ENCODE peak calls at places on chromosome 9, in nine cellular contexts. D, P, N, I, B, Z, F, W and Y are unnamed samples.

GRCh38 chr9:88775037-88775471 is 216.2 kb upstream of the S1PR3 start:
- DNase-seq in D (no peak), P (no peak), N (peak), I (peak), B (peak), Z (no peak), F (no peak), W (no peak), Y (no peak)

GRCh38 chr9:32350682-32351081 is 33.8 kb upstream of the ACO1 start:
- DNase-seq in D (no peak), P (no peak), N (no peak), I (no peak), B (peak), Z (no peak), F (no peak), W (peak), Y (peak)

GRCh38 chr9:104575451-104575850 is 6.5 kb downstream of the OR13C8 start:
- DNase-seq in D (no peak), P (no peak), N (no peak), I (no peak), B (no peak), Z (no peak), F (no peak), W (no peak), Y (no peak)

GRCh38 chr9:89505795-89506385 is 8.0 kb upstream of the SEMA4D start:
- DNase-seq in D (no peak), P (no peak), N (peak), I (no peak), B (peak), Z (peak), F (no peak), W (no peak), Y (no peak)

GRCh38 chr9:114953917-114954316 is 23.5 kb upstream of the TNFSF8 start:
- DNase-seq in D (no peak), P (no peak), N (peak), I (peak), B (no peak), Z (no peak), F (peak), W (no peak), Y (peak)

GRCh38 chr9:14992025-14992424 is 81.8 kb upstream of the FREM1 start:
- DNase-seq in D (no peak), P (no peak), N (no peak), I (no peak), B (no peak), Z (no peak), F (no peak), W (no peak), Y (peak)

GRCh38 chr9:103245369-103245768 is 250.2 kb downstream of the CYLC2 start:
- DNase-seq in D (no peak), P (no peak), N (no peak), I (no peak), B (no peak), Z (no peak), F (no peak), W (no peak), Y (no peak)

GRCh38 chr9:33453286-33453882 is 6.0 kb upstream of the AQP3 start:
- DNase-seq in D (no peak), P (no peak), N (no peak), I (no peak), B (no peak), Z (no peak), F (no peak), W (no peak), Y (no peak)

GRCh38 chr9:99822596-99823391 is 1.1 kb downstream of the NR4A3 start:
- DNase-seq in D (no peak), P (no peak), N (peak), I (peak), B (peak), Z (peak), F (peak), W (no peak), Y (peak)

GRCh38 chr9:20729545-20729944 is 45.5 kb downstream of the FOCAD start:
- DNase-seq in D (no peak), P (no peak), N (no peak), I (no peak), B (peak), Z (no peak), F (no peak), W (no peak), Y (no peak)

GRCh38 chr9:112332977-112333638 is at the start of gene PTBP3:
- DNase-seq in D (peak), P (peak), N (peak), I (peak), B (peak), Z (peak), F (peak), W (no peak), Y (peak)

GRCh38 chr9:115946530-115946929 is 207.1 kb upstream of the PAPPA start:
- DNase-seq in D (no peak), P (no peak), N (no peak), I (no peak), B (no peak), Z (no peak), F (no peak), W (no peak), Y (no peak)

GRCh38 chr9:132588501-132589147 is 6.2 kb downstream of the BARHL1 start:
- DNase-seq in D (no peak), P (no peak), N (no peak), I (no peak), B (no peak), Z (no peak), F (no peak), W (no peak), Y (no peak)

GRCh38 chr9:93669116-93669957 is 93.0 kb downstream of the PHF2 start:
- DNase-seq in D (no peak), P (peak), N (no peak), I (no peak), B (no peak), Z (peak), F (peak), W (no peak), Y (no peak)

GRCh38 chr9:86685556-86685955 is 261.8 kb downstream of the GAS1 start:
- DNase-seq in D (no peak), P (no peak), N (no peak), I (no peak), B (no peak), Z (no peak), F (no peak), W (no peak), Y (no peak)

GRCh38 chr9:5553211-5553610 is 42.9 kb downstream of the PDCD1LG2 start:
- DNase-seq in D (no peak), P (no peak), N (no peak), I (no peak), B (peak), Z (no peak), F (no peak), W (no peak), Y (no peak)

GRCh38 chr9:37179576-37179975 is 59.2 kb downstream of the ZCCHC7 start:
- DNase-seq in D (no peak), P (no peak), N (no peak), I (no peak), B (no peak), Z (no peak), F (no peak), W (no peak), Y (no peak)

GRCh38 chr9:107768224-107768623 is 278.7 kb upstream of the KLF4 start:
- DNase-seq in D (no peak), P (no peak), N (peak), I (no peak), B (peak), Z (no peak), F (no peak), W (no peak), Y (no peak)

GRCh38 chr9:131422241-131422792 is 28.4 kb downstream of the PRRC2B start:
- DNase-seq in D (no peak), P (no peak), N (peak), I (peak), B (peak), Z (peak), F (no peak), W (no peak), Y (no peak)

GRCh38 chr9:16429671-16430070 is 440.8 kb downstream of the BNC2 start:
- DNase-seq in D (no peak), P (no peak), N (no peak), I (no peak), B (no peak), Z (no peak), F (no peak), W (no peak), Y (no peak)

GRCh38 chr9:131734165-131734610 is 5.7 kb downstream of the RAPGEF1 start:
- DNase-seq in D (no peak), P (no peak), N (peak), I (no peak), B (peak), Z (peak), F (peak), W (no peak), Y (peak)

GRCh38 chr9:20394928-20395327 is 227.4 kb downstream of the MLLT3 start:
- DNase-seq in D (no peak), P (no peak), N (no peak), I (no peak), B (no peak), Z (no peak), F (no peak), W (no peak), Y (no peak)

GRCh38 chr9:21833090-21833801 is 30.8 kb downstream of the MTAP start:
- DNase-seq in D (no peak), P (no peak), N (no peak), I (no peak), B (no peak), Z (no peak), F (no peak), W (no peak), Y (no peak)

GRCh38 chr9:107222020-107222522 is 61.0 kb upstream of the RAD23B start:
- DNase-seq in D (no peak), P (no peak), N (no peak), I (no peak), B (no peak), Z (no peak), F (no peak), W (no peak), Y (no peak)

GRCh38 chr9:17938256-17938655 is 359.4 kb downstream of the SH3GL2 start:
- DNase-seq in D (no peak), P (no peak), N (no peak), I (no peak), B (no peak), Z (no peak), F (no peak), W (no peak), Y (no peak)

GRCh38 chr9:21579743-21580142 is 97.6 kb upstream of the IFNE start:
- DNase-seq in D (no peak), P (no peak), N (no peak), I (no peak), B (no peak), Z (no peak), F (no peak), W (no peak), Y (no peak)

GRCh38 chr9:111603041-111603440 is 3.6 kb upstream of the PTGR1 start:
- DNase-seq in D (no peak), P (no peak), N (no peak), I (no peak), B (peak), Z (no peak), F (no peak), W (no peak), Y (no peak)

GRCh38 chr9:133460405-133461175 is 812 bp downstream of the CACFD1 start:
- DNase-seq in D (no peak), P (peak), N (peak), I (peak), B (peak), Z (peak), F (peak), W (no peak), Y (peak)

GRCh38 chr9:83560169-83560826 is 22.1 kb upstream of the FRMD3 start:
- DNase-seq in D (no peak), P (no peak), N (no peak), I (no peak), B (no peak), Z (no peak), F (no peak), W (no peak), Y (no peak)

GRCh38 chr9:78031271-78031825 is at the start of gene GNAQ:
- DNase-seq in D (no peak), P (no peak), N (no peak), I (no peak), B (no peak), Z (peak), F (peak), W (no peak), Y (peak)

GRCh38 chr9:131776473-131776872 is 36.6 kb upstream of the RAPGEF1 start:
- DNase-seq in D (no peak), P (no peak), N (peak), I (no peak), B (peak), Z (peak), F (no peak), W (peak), Y (peak)

GRCh38 chr9:113650207-113651131 is 186.9 kb downstream of the RGS3 start:
- DNase-seq in D (no peak), P (no peak), N (peak), I (no peak), B (peak), Z (no peak), F (no peak), W (no peak), Y (no peak)

GRCh38 chr9:137191245-137191644 is 2.8 kb downstream of the SSNA1 start:
- DNase-seq in D (no peak), P (no peak), N (no peak), I (no peak), B (no peak), Z (no peak), F (no peak), W (no peak), Y (no peak)
- TF ChIP-seq POLR2A in D (no peak), P (no peak), N (no peak), I (no peak), B (no peak), Z (no peak), F (no peak), W (no peak), Y (no peak)

DNA sequence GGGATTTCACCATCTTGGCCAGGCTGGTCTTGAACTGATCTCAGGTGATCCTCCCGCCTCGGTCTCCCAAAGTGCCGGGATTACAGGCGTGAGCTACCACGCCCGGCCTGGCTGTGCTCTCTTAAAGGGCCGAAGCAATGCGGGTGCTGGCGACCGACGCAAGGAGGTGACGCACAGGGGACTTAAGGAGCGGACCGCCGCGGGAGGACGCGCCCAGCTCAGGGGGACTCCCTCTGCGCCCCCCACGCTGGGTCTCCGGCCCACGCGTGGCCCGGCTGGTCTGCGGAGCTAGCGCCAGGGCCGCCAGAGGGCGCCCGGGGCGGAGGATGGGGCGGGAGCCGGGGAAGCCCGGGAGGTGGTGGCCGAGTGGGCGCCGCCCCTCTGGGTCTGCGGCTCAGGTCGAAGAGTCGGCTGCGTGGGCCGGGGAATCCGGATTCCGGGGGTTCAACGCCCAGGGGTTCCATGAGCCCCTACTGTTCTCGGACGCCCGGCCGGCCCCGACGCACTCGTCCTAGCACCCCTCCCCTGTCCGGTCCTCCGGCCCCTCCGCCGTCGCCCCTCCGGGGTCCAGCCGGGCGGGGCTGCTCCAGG is 502 bp upstream of the CERCAM start:
- DNase-seq in D (no peak), P (peak), N (peak), I (peak), B (peak), Z (peak), F (peak), W (no peak), Y (peak)
- TF ChIP-seq POLR2A in D (no peak), P (no peak), N (peak), I (no peak), B (peak), Z (no peak), F (no peak), W (peak), Y (no peak)

DNA sequence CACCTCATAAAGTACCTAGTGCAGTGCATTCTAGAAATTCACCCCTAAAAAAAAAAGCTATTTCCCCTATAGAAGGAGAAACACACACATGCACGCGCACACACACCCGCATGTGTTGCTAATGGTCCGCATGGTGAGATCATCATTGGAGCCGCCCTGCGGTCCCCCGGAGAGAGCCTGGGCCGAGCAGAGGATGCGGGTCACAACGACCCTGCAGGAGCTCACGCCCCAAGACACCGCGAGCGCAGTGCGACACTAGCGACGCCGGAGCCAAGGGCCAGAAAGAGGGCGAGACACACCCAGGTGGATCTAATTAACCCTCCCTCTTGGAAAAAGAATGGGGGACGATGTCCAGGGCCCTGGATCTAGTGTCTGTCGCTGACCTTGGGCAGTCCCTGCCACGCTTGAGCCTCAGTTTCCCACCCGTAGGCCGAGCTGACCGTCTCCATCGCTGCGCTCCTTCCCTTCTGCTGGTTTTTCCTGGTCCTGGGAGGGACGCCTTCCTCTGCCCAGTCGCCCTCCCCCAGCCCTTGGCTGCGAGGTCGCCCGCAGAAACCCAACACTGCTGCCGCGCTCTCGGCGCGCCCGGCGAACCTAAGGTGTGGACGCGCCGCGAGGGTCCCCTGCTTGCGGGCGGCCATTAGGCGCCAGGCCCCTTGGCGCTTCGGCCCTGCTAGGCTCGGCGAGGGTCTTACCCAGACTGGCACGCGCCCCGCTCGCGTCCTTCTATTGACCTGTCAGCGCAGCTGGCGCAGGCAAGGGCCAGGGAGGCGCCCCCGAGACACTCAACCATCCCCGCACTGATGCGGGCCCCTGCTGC is 47.6 kb upstream of the RNF20 start:
- DNase-seq in D (no peak), P (no peak), N (peak), I (peak), B (no peak), Z (peak), F (peak), W (peak), Y (peak)
- TF ChIP-seq POLR2A in D (no peak), P (no peak), N (no peak), I (peak), B (no peak), Z (peak), F (peak), W (peak), Y (peak)

DNA sequence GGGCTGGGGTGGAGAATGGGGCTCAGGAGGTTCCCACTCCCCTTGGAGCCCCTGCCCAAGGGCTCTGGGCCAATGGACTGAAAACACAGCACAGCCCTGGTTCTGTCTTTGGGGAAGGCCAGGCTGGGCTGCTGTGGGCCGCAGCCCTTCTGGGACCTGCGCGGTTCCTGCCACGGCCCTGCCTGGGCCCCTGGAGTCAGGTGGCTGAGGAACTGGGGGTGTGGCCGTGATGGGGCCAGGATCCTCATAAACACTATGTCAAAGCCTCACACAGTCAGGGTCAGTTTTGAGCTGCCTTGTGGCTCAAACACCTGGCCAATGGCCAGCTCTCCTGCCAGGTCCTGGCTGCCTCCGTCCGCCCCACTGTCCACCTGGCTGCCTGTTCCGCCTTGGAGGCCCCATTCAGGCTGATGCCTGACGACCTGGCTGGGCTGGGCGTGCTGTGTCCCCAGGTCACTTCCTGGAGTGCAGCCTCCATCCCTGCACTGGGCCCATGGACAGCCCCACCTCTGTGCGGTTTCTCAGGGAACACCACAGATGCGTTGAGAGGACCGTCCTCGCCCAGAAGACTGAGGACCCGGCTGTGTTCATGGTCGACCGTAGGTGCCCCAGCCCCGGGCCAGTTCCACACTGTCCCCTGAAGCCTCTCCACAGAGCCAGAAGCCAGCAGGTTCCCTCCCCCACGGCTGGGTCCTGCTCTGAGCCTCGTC is 27.5 kb downstream of the PAEP start:
- DNase-seq in D (no peak), P (no peak), N (no peak), I (no peak), B (no peak), Z (no peak), F (no peak), W (no peak), Y (no peak)
- TF ChIP-seq POLR2A in D (no peak), P (no peak), N (no peak), I (no peak), B (no peak), Z (no peak), F (no peak), W (no peak), Y (no peak)

DNA sequence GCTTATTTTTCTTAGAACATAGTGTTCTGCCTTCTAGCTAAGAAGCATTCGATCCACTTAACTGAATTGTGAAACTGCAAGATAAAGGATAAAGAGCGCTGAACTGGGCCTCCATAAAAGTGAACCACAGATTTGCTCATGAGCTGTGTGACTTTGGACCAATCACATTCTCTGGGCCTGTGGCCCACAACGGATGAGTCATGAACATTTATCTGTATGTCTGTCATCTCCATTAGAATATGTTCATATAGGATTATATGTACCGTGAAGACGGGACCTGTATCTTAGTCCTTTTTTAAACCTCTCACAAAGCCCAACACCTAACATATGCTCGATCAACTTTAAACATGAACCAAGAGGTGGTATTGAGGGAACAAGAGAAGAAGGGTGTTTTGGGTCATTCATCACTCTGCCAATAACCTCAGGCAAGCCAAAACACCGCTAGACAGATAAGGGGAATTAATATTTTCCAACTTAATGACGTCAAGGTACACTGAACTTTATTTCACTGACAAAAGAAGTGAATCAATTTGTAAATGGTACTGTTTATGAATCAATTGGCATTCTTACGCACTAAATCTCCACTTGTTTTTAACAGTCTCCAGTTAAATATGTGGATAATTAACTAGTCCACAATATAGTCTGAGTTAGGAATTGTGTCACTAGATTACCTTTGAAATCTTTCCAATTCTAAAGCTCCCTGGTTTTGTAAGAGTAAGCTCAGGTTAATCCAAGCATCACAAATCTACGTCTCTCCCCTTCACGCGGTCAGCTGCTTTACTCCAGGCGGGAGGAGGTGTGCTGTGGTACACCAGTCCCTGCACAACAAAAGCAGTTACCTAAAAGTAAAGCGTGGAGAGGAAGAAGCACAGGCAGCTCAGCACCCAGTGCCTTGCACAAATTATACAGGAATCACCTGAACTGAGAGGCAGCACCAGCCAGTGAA is 1.6 kb downstream of the TMEM245 start:
- DNase-seq in D (no peak), P (no peak), N (peak), I (no peak), B (peak), Z (peak), F (peak), W (no peak), Y (peak)
- TF ChIP-seq POLR2A in D (no peak), P (no peak), N (peak), I (no peak), B (no peak), Z (peak), F (no peak), W (no peak), Y (peak)

GRCh38 chr9:35695801-35696420 is 6.2 kb upstream of the TPM2 start:
- DNase-seq in D (no peak), P (no peak), N (no peak), I (no peak), B (no peak), Z (peak), F (no peak), W (no peak), Y (no peak)
- TF ChIP-seq POLR2A in D (no peak), P (no peak), N (no peak), I (no peak), B (no peak), Z (peak), F (no peak), W (no peak), Y (no peak)